ENCODE peak calls at places on chromosomes 11 and 22, in ten cellular contexts. O is RWPE2; V is cardiac muscle cell; E is endothelial cell of umbilical vein; J is tibial artery; H is neural progenitor cell; U is CD8-positive, alpha-beta T cell; A is SJSA1; S is A549; N is heart left ventricle. Y is an unnamed sample.

GRCh38 chr11:77074626-77075221 is 8.0 kb downstream of the CAPN5 start:
- DNase-seq in U (no peak), S (no peak), N (no peak), A (no peak), E (no peak), O (peak; percentile 34), H (no peak), V (no peak), J (no peak), Y (no peak)

GRCh38 chr11:14364322-14364721 is 5.3 kb upstream of the RRAS2 start:
- DNase-seq in A (no peak), E (no peak), H (no peak), J (no peak), S (no peak), N (no peak), V (no peak), O (no peak), U (no peak), Y (no peak)

GRCh38 chr22:38482662-38483308 is 14.9 kb downstream of the KDELR3 start:
- DNase-seq in V (no peak), J (no peak), O (no peak), N (no peak), A (no peak), S (no peak), H (no peak), E (no peak), U (no peak), Y (no peak)

GRCh38 chr11:9741260-9741659 is 77.4 kb downstream of the SWAP70 start:
- DNase-seq in H (no peak), U (no peak), J (no peak), O (no peak), E (no peak), N (no peak), S (no peak), A (no peak), V (no peak), Y (no peak)

GRCh38 chr11:87306260-87306861 is 268.6 kb downstream of the TMEM135 start:
- DNase-seq in A (no peak), H (no peak), J (no peak), N (no peak), U (no peak), O (no peak), S (no peak), E (no peak), V (no peak), Y (no peak)

GRCh38 chr11:72114570-72114969 is 2.1 kb upstream of the ANAPC15 start:
- DNase-seq in N (no peak), V (no peak), O (no peak), E (no peak), J (no peak), H (no peak), S (no peak), U (no peak), A (no peak), Y (no peak)

GRCh38 chr11:29200776-29201574 is 815.9 kb downstream of the KCNA4 start:
- DNase-seq in H (no peak), A (no peak), J (no peak), E (no peak), N (no peak), U (no peak), O (no peak), V (no peak), S (no peak), Y (no peak)

GRCh38 chr22:23504522-23504921 is 75.6 kb downstream of the IGLL1 start:
- DNase-seq in J (no peak), V (no peak), H (no peak), E (no peak), U (no peak), S (no peak), A (no peak), N (peak; percentile 33), O (no peak), Y (no peak)

GRCh38 chr11:73379189-73379880 is 3.1 kb downstream of the RELT start:
- DNase-seq in A (no peak), N (no peak), J (no peak), H (no peak), V (no peak), U (no peak), O (no peak), S (no peak), E (no peak), Y (peak; percentile 24)

GRCh38 chr11:35992551-35992950 is 48.7 kb downstream of the LDLRAD3 start:
- DNase-seq in E (no peak), A (no peak), H (no peak), O (no peak), N (no peak), S (no peak), U (no peak), V (no peak), J (no peak), Y (no peak)

GRCh38 chr22:42263944-42264343 is 6.5 kb downstream of the TCF20 start:
- DNase-seq in S (no peak), A (no peak), O (no peak), U (no peak), E (no peak), N (no peak), H (no peak), J (no peak), V (no peak), Y (no peak)

GRCh38 chr11:27395556-27396258 is 32.7 kb upstream of the CCDC34 start:
- DNase-seq in S (peak; percentile 40), V (no peak), J (no peak), U (no peak), N (no peak), H (peak; percentile 45), E (no peak), A (peak; percentile 76), O (no peak), Y (no peak)

GRCh38 chr22:38295863-38296262 is 21.4 kb downstream of the CSNK1E start:
- DNase-seq in E (no peak), U (no peak), J (no peak), A (no peak), S (no peak), V (no peak), O (no peak), H (no peak), N (no peak), Y (no peak)

DNA sequence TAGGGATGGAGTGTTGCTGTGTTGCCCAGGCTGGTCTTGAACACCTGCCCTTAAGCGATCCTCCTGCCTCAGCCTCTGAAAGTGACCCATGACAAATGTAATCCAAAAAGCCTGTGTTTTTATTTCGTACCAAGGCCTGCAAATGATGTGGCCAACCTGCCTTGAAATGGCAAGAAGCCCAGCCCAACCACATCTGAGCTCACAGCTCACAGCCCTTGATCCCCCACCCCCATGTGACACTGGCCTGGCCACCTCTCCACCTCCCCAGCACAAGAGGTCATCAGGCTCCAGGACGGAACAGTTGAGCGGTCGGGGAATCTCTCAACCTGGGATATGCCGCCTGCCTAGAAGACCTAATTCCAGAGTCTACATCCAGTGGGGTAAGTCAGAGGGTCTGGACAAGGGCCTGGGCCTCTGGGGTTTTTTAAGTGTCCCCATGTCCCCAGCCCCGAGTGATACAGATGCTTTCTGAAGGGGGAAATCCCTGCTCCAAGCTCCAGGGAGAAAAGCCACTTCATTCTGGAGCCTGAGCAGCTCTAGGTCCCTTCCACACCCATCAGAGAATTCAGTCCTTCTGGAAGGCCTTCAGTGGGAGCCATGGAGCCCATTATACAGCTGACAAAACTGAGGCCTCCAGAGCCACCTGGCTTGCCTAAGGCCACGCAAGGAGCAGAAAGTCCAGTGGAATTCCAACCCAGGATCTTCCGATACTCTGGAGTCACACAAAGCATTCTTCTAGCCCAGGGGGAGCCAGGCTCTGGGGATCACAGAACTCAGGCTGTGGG is 70.7 kb downstream of the MN1 start:
- DNase-seq in J (no peak), O (no peak), V (peak; percentile 42), A (no peak), U (no peak), H (peak; percentile 53), E (no peak), N (no peak), S (no peak), Y (no peak)
- H3K4me3 ChIP-seq in J (no peak overlapping the region), O (no peak overlapping the region), V (no peak overlapping the region), A (no peak overlapping the region), U (no peak overlapping the region), H (no peak overlapping the region), E (no peak overlapping the region), N (no peak overlapping the region), S (no peak overlapping the region), Y (no peak overlapping the region)

DNA sequence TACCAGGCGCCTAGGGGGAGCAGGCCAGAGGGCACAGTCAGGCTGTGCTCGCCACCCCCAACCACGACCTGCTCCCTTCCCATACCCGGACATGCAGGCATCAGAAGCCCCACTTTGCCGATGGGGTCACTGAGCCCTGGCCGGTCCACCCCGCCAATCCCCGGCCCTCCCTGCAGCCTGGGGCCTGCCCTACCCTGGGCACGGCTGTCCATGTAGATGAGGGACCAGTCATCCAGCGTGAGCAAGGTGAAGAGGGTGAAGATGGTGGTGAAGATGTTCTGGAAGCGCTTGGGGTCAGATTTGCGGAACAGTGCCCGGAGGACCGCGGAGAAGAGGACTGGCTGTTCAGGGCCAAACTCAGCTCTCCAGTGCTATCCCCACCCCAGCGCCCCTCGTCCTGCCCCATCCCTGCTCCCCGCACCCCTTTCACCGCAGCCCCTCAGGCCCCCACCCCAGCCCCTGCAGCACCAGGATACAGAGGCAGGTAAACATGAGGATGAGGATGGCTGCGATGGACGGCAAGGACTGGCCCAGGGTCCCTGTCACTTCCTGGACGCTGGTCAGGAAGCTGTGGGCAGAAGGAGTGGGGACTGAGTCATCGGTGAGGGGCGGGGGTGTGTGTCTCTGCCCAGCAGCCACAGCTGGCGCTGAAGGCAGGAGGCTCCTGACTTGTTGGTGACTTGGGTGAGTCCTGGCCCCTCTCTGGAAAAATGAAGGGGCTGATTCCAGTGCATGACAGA is 5.5 kb downstream of the CATSPER1 start:
- DNase-seq in A (peak; percentile 83), E (peak; percentile 78), S (peak; percentile 64), O (peak; percentile 76), J (peak; percentile 39), V (no peak), H (no peak), N (peak; percentile 75), U (peak; percentile 20), Y (no peak)
- H3K4me1 ChIP-seq in A (peaks cover 36% of the 10 kb centered on the region), E (peaks cover 24% of the 10 kb centered on the region), S (peaks cover 12% of the 10 kb centered on the region), O (peaks cover 15% of the 10 kb centered on the region), J (peaks cover 45% of the 10 kb centered on the region), V (no peaks in the 10 kb centered on the region), H (no peaks in the 10 kb centered on the region), N (peaks cover 11% of the 10 kb centered on the region), U (peaks cover 7% of the 10 kb centered on the region), Y (peaks cover 6% of the 10 kb centered on the region)

DNA sequence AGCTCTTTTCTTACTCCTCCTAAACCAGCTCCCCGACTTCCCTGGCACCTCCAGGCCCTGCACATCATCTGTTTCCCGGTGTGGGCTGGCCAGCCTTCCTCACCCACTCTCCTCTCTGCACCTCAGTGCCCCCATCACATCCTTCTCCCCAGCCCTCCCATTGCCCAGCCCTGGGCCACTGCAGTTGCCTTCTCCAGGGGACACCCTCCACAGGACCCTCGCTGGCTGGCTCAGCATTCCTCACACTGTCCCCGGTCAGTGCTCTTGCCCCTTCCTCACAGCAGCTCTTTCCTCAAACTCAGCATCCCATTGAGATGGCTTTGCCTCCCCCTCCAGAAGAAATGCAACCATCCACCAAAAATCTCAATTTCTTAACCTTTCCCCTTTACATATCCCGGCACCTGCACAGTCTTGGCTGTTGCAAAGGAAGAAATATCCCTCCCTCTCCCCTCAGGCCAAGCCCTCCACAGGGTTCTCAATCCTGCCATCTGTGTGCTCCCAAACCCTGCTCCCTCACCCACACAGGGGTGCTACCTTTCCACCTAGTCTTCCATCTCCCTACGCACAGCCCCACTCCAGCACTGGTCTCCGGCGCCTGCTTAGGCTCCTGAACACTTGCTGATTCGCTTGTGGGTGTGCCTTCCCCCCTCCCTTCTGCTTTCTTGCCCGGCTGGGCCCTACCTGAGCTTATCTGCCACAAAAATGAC is 19.5 kb downstream of the RPL27A start:
- DNase-seq in V (no peak), N (no peak), S (no peak), E (no peak), H (no peak), U (no peak), J (no peak), A (no peak), O (no peak), Y (no peak)
- H3K27ac ChIP-seq in V (no peak overlapping the region), N (no peak overlapping the region), S (no peak overlapping the region), E (no peak overlapping the region), H (no peak overlapping the region), U (no peak overlapping the region), J (peak overlapping the region; percentile 93), A (no peak overlapping the region), O (no peak overlapping the region), Y (no peak overlapping the region)

GRCh38 chr11:1852885-1853284 is at the start of gene LSP1:
- DNase-seq in H (no peak), U (peak; percentile 81), V (no peak), S (no peak), N (no peak), A (no peak), E (no peak), O (no peak), J (no peak), Y (peak; percentile 88)
- H3K4me3 ChIP-seq in H (no peak within 1 kb of the TSS), U (peak within 1 kb of the TSS; percentile 100), V (no peak within 1 kb of the TSS), S (no peak within 1 kb of the TSS), N (peak within 1 kb of the TSS; percentile 44), A (no peak within 1 kb of the TSS), E (no peak within 1 kb of the TSS), O (no peak within 1 kb of the TSS), J (no peak within 1 kb of the TSS), Y (peak within 1 kb of the TSS; percentile 39)

Y was measured in CD4-positive, alpha-beta memory T cell.